ENCODE peak calls at places on chromosomes 12 and 14, in six cellular contexts. R is mucosa of descending colon; H is NCI-H1417; O is endothelial cell; W is activated CD4-positive, alpha-beta T cell treated with anti-CD3 and anti-CD28 coated beads, Interleukin-2, amount 50 U/mL, for 24 hours; J is A673. U is an unnamed sample.
A peak's percentile ranks its signal among the peaks of the same experiment; 100 is the strongest.

GRCh38 chr12:132606466-132606865 is 3.9 kb downstream of the LRCOL1 start:
- DNase-seq in W (no peak), H (no peak), R (peak; percentile 26), J (peak; percentile 49), O (no peak), U (no peak)

GRCh38 chr12:3071107-3071506 is 6.1 kb upstream of the TSPAN9 start:
- DNase-seq in J (no peak), O (no peak), R (no peak), W (no peak), H (no peak), U (no peak)

GRCh38 chr12:132168311-132169031 is 24.2 kb downstream of the NOC4L start:
- DNase-seq in W (no peak), J (no peak), R (peak; percentile 43), O (no peak), H (no peak), U (no peak)

GRCh38 chr14:63800651-63801385 is 52.0 kb upstream of the SYNE2 start:
- DNase-seq in R (no peak), J (no peak), H (no peak), W (no peak), O (no peak), U (no peak)

GRCh38 chr12:105725054-105725453 is 394.6 kb downstream of the C12orf75 start:
- DNase-seq in W (no peak), H (no peak), J (no peak), O (no peak), R (no peak), U (peak; percentile 13)

GRCh38 chr14:52906141-52906601 is 44.7 kb downstream of the FERMT2 start:
- DNase-seq in H (no peak), W (no peak), O (no peak), J (no peak), R (no peak), U (peak; percentile 64)

GRCh38 chr12:52222692-52223091 is 10.4 kb upstream of the KRT7 start:
- DNase-seq in O (no peak), H (no peak), W (no peak), J (no peak), R (no peak), U (no peak)

GRCh38 chr12:97943359-97943758 is 480.8 kb downstream of the RMST start:
- DNase-seq in J (no peak), W (no peak), O (no peak), R (no peak), H (no peak), U (no peak)

GRCh38 chr12:67925077-67925476 is 64.2 kb upstream of the IFNG-AS1 start:
- DNase-seq in H (no peak), R (no peak), J (no peak), W (no peak), O (no peak), U (no peak)

GRCh38 chr14:67241416-67242362 is at the start of gene PALS1:
- DNase-seq in H (peak; percentile 66), J (peak; percentile 71), W (no peak), O (peak; percentile 83), R (no peak), U (peak; percentile 65)

GRCh38 chr12:124024790-124025189 is 51.8 kb downstream of the ZNF664 start:
- DNase-seq in J (no peak), R (no peak), W (no peak), H (no peak), O (no peak), U (no peak)

GRCh38 chr12:83505586-83505985 is 818.9 kb downstream of the TMTC2 start:
- DNase-seq in H (no peak), O (no peak), W (no peak), J (no peak), R (no peak), U (no peak)

GRCh38 chr12:52806169-52806811 is 7.6 kb downstream of the KRT4 start:
- DNase-seq in H (no peak), W (no peak), O (no peak), J (no peak), R (no peak), U (no peak)

GRCh38 chr12:57716305-57716704 is 22.2 kb downstream of the AGAP2 start:
- DNase-seq in J (no peak), W (no peak), H (no peak), O (no peak), R (no peak), U (no peak)

GRCh38 chr12:97643961-97644360 is 181.4 kb downstream of the RMST start:
- DNase-seq in H (peak; percentile 87), O (no peak), J (no peak), R (no peak), W (no peak), U (no peak)

GRCh38 chr12:108371801-108372344 is 32.8 kb upstream of the CMKLR1 start:
- DNase-seq in J (no peak), O (no peak), H (no peak), W (no peak), R (no peak), U (peak; percentile 53)

GRCh38 chr12:132138941-132139871 is 4.9 kb downstream of the DDX51 start:
- DNase-seq in W (no peak), J (no peak), O (no peak), H (no peak), R (peak; percentile 39), U (no peak)

GRCh38 chr12:11711675-11712327 is 62.3 kb downstream of the ETV6 start:
- DNase-seq in O (no peak), H (no peak), R (no peak), J (no peak), W (no peak), U (peak; percentile 67)

GRCh38 chr12:3200032-3200617 is 122.9 kb downstream of the TSPAN9 start:
- DNase-seq in J (peak; percentile 93), O (peak; percentile 80), R (no peak), W (no peak), H (peak; percentile 57), U (peak; percentile 77)

GRCh38 chr14:39232554-39233415 is 930 bp upstream of the MIA2 start:
- DNase-seq in W (no peak), J (no peak), R (no peak), H (no peak), O (peak; percentile 5), U (peak; percentile 72)

GRCh38 chr12:3145546-3146310 is 68.5 kb downstream of the TSPAN9 start:
- DNase-seq in O (no peak), W (no peak), J (no peak), R (no peak), H (no peak), U (no peak)

GRCh38 chr12:55816876-55817351 is 610 bp downstream of the SARNP start:
- DNase-seq in W (no peak), J (peak; percentile 29), R (no peak), H (peak; percentile 26), O (no peak), U (peak; percentile 35)

GRCh38 chr12:105231396-105231795 is 4.6 kb downstream of the APPL2 start:
- DNase-seq in W (no peak), H (no peak), R (no peak), O (no peak), J (no peak), U (no peak)

GRCh38 chr14:87483651-87484260 is 509.2 kb downstream of the GALC start:
- DNase-seq in R (no peak), W (no peak), J (no peak), O (no peak), H (no peak), U (no peak)

GRCh38 chr12:116990329-116990728 is 79.6 kb downstream of the FBXW8 start:
- DNase-seq in W (no peak), R (no peak), H (no peak), O (no peak), J (no peak), U (no peak)

GRCh38 chr14:22552001-22552826 is 36.8 kb downstream of the DAD1 start:
- DNase-seq in W (no peak), J (no peak), O (no peak), H (no peak), R (no peak), U (no peak)

GRCh38 chr14:74886001-74886400 is 4.3 kb downstream of the DLST start:
- DNase-seq in O (no peak), H (no peak), W (no peak), R (no peak), J (no peak), U (peak; percentile 87)

GRCh38 chr12:113134521-113134951 is 1.0 kb downstream of the RASAL1 start:
- DNase-seq in R (no peak), O (no peak), H (peak; percentile 30), W (no peak), J (no peak), U (no peak)

GRCh38 chr12:42756841-42757661 is 167.5 kb upstream of the PRICKLE1 start:
- DNase-seq in R (no peak), W (no peak), J (no peak), O (no peak), H (no peak), U (peak; percentile 44)

GRCh38 chr14:77554207-77554606 is 55.6 kb upstream of the ISM2 start:
- DNase-seq in J (no peak), R (no peak), H (no peak), W (no peak), O (no peak), U (no peak)

GRCh38 chr14:68283378-68284123 is 464.0 kb downstream of the RAD51B start:
- DNase-seq in W (no peak), J (no peak), H (no peak), R (peak; percentile 83), O (no peak), U (no peak)

GRCh38 chr12:94879542-94879941 is 124.0 kb downstream of the NDUFA12 start:
- DNase-seq in O (peak; percentile 33), J (no peak), W (no peak), H (no peak), R (no peak), U (no peak)

GRCh38 chr12:62158416-62159360 is 101.5 kb upstream of the USP15 start:
- DNase-seq in H (no peak), R (no peak), W (no peak), J (no peak), O (no peak), U (no peak)